ENCODE peak calls at places on chromosomes 13 and 19, in seven cellular contexts. N, O, V, B, G, C and K are unnamed samples.

GRCh38 chr19:40282209-40282580 is 3.0 kb downstream of the AKT2 start:
- DNase-seq in N (no peak), O (no peak), V (no peak), B (no peak), G (no peak), C (no peak), K (no peak)

GRCh38 chr13:27138457-27139093 is 33.0 kb downstream of the USP12 start:
- DNase-seq in N (no peak), O (no peak), V (no peak), B (no peak), G (no peak), C (no peak), K (peak)

GRCh38 chr13:48233097-48233885 is at the start of gene ITM2B:
- DNase-seq in N (peak), O (peak), V (peak), B (peak), G (no peak), C (peak), K (peak)

GRCh38 chr13:35475960-35476943 is at the start of gene MAB21L1:
- DNase-seq in N (no peak), O (peak), V (peak), B (peak), G (no peak), C (peak), K (peak)

GRCh38 chr13:100235311-100235901 is 146.5 kb downstream of the PCCA start:
- DNase-seq in N (no peak), O (peak), V (peak), B (peak), G (no peak), C (no peak), K (peak)

GRCh38 chr13:30108913-30109237 is 198.5 kb downstream of the KATNAL1 start:
- DNase-seq in N (no peak), O (no peak), V (no peak), B (no peak), G (no peak), C (peak), K (no peak)

GRCh38 chr13:107034236-107034635 is 466.3 kb upstream of the ARGLU1 start:
- DNase-seq in N (no peak), O (no peak), V (peak), B (no peak), G (no peak), C (no peak), K (no peak)

GRCh38 chr13:96963786-96964475 is 30.3 kb downstream of the OXGR1 start:
- DNase-seq in N (no peak), O (no peak), V (no peak), B (no peak), G (no peak), C (no peak), K (no peak)

GRCh38 chr13:99590519-99591011 is 89.3 kb downstream of the TM9SF2 start:
- DNase-seq in N (no peak), O (no peak), V (peak), B (no peak), G (no peak), C (no peak), K (no peak)

GRCh38 chr13:110306960-110307696 is at the start of the genes COL4A1 and COL4A2:
- DNase-seq in N (peak), O (peak), V (peak), B (peak), G (no peak), C (peak), K (peak)

GRCh38 chr13:106132216-106132615 is 403.2 kb downstream of the EFNB2 start:
- DNase-seq in N (no peak), O (no peak), V (no peak), B (no peak), G (no peak), C (no peak), K (no peak)

GRCh38 chr19:15293751-15294505 is 38.4 kb downstream of the BRD4 start:
- DNase-seq in N (no peak), O (no peak), V (peak), B (peak), G (no peak), C (no peak), K (peak)

GRCh38 chr19:47765522-47766358 is 12.8 kb upstream of the SELENOW start:
- DNase-seq in N (peak), O (no peak), V (peak), B (peak), G (no peak), C (no peak), K (peak)

GRCh38 chr19:5967994-5968430 is 9.9 kb downstream of the RANBP3 start:
- DNase-seq in N (peak), O (peak), V (peak), B (peak), G (no peak), C (peak), K (peak)

GRCh38 chr13:35984776-35985453 is 146.3 kb downstream of the DCLK1 start:
- DNase-seq in N (peak), O (peak), V (no peak), B (no peak), G (no peak), C (no peak), K (peak)

GRCh38 chr19:47618771-47619170 is 9.8 kb downstream of the BICRA start:
- DNase-seq in N (no peak), O (no peak), V (peak), B (no peak), G (no peak), C (no peak), K (no peak)

GRCh38 chr19:14686411-14686810 is 3.4 kb upstream of the ZNF333 start:
- DNase-seq in N (no peak), O (no peak), V (peak), B (peak), G (no peak), C (peak), K (peak)

GRCh38 chr13:100314132-100314910 is 225.4 kb downstream of the PCCA start:
- DNase-seq in N (no peak), O (no peak), V (no peak), B (no peak), G (no peak), C (no peak), K (no peak)

GRCh38 chr19:49533551-49534488 is 6.0 kb downstream of the RCN3 start:
- DNase-seq in N (peak), O (peak), V (peak), B (peak), G (no peak), C (peak), K (peak)

GRCh38 chr13:19782049-19782726 is 557 bp downstream of the PSPC1 start:
- DNase-seq in N (no peak), O (peak), V (peak), B (peak), G (no peak), C (peak), K (peak)

GRCh38 chr13:48902421-48902820 is 73.3 kb upstream of the FNDC3A start:
- DNase-seq in N (peak), O (peak), V (peak), B (peak), G (peak), C (peak), K (peak)

GRCh38 chr19:41877916-41878905 is 1.1 kb downstream of the CD79A start:
- DNase-seq in N (no peak), O (no peak), V (no peak), B (no peak), G (no peak), C (no peak), K (no peak)

GRCh38 chr19:34598217-34599155 is 78.5 kb downstream of the SCGB2B2 start:
- DNase-seq in N (no peak), O (no peak), V (no peak), B (no peak), G (no peak), C (no peak), K (no peak)

GRCh38 chr13:111489301-111489700 is 168.9 kb downstream of the TEX29 start:
- DNase-seq in N (no peak), O (no peak), V (no peak), B (no peak), G (no peak), C (no peak), K (no peak)

GRCh38 chr13:110037925-110038573 is 251.7 kb upstream of the IRS2 start:
- DNase-seq in N (no peak), O (no peak), V (no peak), B (no peak), G (no peak), C (no peak), K (no peak)

GRCh38 chr19:15123900-15124299 is 16.7 kb downstream of the SYDE1 start:
- DNase-seq in N (no peak), O (no peak), V (no peak), B (no peak), G (no peak), C (no peak), K (no peak)

GRCh38 chr19:55210120-55210493 is 806 bp upstream of the PTPRH start:
- DNase-seq in N (no peak), O (no peak), V (peak), B (peak), G (no peak), C (no peak), K (no peak)

GRCh38 chr19:14473915-14474578 is 1.1 kb downstream of the PTGER1 start:
- DNase-seq in N (no peak), O (no peak), V (no peak), B (no peak), G (no peak), C (peak), K (no peak)

GRCh38 chr19:52991484-52991883 is 22.2 kb upstream of the ERVV-1 start:
- DNase-seq in N (no peak), O (no peak), V (peak), B (peak), G (no peak), C (peak), K (no peak)

GRCh38 chr13:48808689-48809088 is 155.0 kb downstream of the CYSLTR2 start:
- DNase-seq in N (no peak), O (no peak), V (peak), B (peak), G (no peak), C (no peak), K (no peak)

GRCh38 chr13:34810996-34811395 is 131.1 kb upstream of the NBEA start:
- DNase-seq in N (no peak), O (no peak), V (no peak), B (no peak), G (no peak), C (peak), K (no peak)

GRCh38 chr19:14059093-14059480 is 2.8 kb downstream of the PALM3 start:
- DNase-seq in N (peak), O (peak), V (no peak), B (no peak), G (no peak), C (no peak), K (no peak)

GRCh38 chr19:1109697-1110671 is 6.2 kb downstream of the GPX4 start:
- DNase-seq in N (no peak), O (no peak), V (no peak), B (no peak), G (no peak), C (no peak), K (no peak)

GRCh38 chr13:50309872-50310594 is 294.8 kb downstream of the KCNRG start:
- DNase-seq in N (peak), O (no peak), V (no peak), B (peak), G (no peak), C (no peak), K (peak)

GRCh38 chr13:70829748-70830147 is 721.5 kb upstream of the KLHL1 start:
- DNase-seq in N (no peak), O (no peak), V (no peak), B (no peak), G (no peak), C (no peak), K (no peak)

GRCh38 chr19:3310280-3310679 is 56.1 kb upstream of the NFIC start:
- DNase-seq in N (no peak), O (no peak), V (no peak), B (no peak), G (no peak), C (no peak), K (no peak)
- H2BK5ac ChIP-seq in N (no peak), O (no peak), V (no peak), B (no peak), G (no peak), C (no peak), K (no peak)

DNA sequence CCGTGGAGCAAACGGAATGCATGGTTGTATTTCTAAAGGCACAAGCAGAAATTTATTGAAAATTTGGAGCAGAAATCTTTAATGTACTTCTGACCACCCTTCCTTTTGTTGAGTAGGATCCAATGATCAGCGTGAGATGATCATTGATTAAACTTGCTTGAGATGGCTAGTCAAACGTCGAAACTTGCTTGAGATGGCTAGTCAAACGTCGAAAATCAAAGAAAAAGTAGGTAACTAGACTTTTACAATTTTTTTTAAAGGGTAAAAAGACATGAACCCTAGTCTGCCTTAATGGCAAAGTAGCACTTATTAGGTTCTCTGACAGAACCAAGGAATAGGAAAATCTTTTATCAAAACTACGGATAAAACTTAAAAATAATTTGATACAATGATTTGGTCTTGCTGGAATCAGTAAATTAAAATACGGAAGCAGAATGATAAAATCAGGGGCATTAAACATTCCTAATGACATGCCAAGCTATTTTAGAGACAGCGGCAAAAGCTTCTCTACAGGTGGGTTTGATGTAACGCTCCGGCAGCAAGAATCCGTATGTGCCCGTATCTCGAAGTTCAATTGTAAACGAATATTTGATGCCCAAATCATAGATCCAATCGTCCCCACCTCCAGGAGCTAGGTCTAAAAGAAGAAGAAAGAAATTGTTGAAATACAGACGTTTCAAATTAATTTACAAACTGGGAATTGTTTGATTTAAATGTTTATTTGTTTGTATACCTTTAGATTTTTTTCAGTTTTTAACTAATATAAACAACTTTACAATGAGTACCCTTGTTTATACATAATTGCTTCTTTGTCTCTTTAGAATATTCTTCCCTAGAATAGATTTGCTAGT is 841 bp upstream of the ZC3H13 start:
- DNase-seq in N (no peak), O (no peak), V (no peak), B (no peak), G (no peak), C (no peak), K (no peak)
- H3K9ac ChIP-seq in N (peak), O (no peak), V (peak), B (peak), G (peak), C (peak), K (peak)

GRCh38 chr13:92196566-92197256 is 798.3 kb downstream of the GPC5 start:
- DNase-seq in N (no peak), O (no peak), V (peak), B (peak), G (no peak), C (no peak), K (no peak)
- H2BK5ac ChIP-seq in N (no peak), O (no peak), V (no peak), B (no peak), G (no peak), C (no peak), K (no peak)

GRCh38 chr19:18791315-18791678 is 192 bp upstream of the COMP start:
- DNase-seq in N (no peak), O (no peak), V (no peak), B (no peak), G (no peak), C (no peak), K (no peak)

GRCh38 chr19:18789883-18790565 is 1.1 kb downstream of the COMP start:
- DNase-seq in N (peak), O (no peak), V (no peak), B (no peak), G (peak), C (no peak), K (peak)

GRCh38 chr19:18789422-18789832 is 1.7 kb downstream of the COMP start:
- DNase-seq in N (peak), O (no peak), V (no peak), B (no peak), G (no peak), C (no peak), K (no peak)

GRCh38 chr19:18788782-18789421 is 2.2 kb downstream of the COMP start:
- DNase-seq in N (no peak), O (no peak), V (no peak), B (no peak), G (no peak), C (no peak), K (no peak)

DNA sequence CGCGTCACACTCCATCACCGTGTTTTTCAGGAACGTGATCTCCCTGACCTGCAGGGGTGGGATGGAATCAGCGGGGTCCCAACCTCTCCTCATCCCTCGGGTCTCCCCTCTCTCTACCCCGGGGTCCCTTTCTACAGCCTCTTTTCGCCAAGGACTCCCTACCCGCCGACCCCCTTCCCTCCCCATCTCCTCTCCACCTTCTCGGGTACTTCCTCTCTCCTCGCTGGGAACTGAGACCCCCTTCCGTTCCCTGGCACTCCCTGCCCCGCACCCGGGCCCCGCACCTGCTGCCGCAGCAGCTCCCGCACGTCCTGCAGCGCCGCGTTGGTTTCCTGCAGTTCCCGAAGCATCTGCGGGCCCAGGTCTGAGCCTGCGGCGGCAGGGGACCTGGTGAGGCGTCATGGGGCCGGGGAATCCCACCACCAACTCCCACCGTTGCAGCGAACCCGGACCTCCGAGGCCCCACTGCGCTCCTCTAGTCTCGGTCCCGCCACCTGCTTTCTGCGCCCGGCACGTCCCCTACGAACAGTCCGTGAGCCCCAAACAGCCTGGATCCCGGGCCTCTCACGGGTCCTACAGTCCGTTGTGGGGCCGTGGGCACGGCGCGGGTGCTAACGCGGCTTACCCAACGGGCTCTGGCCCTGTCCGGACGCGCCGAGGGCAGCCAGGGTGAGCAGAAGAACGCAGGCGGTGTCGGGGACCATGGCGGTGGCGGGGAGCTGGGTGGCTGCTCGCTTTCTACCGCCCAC is at the start of gene COMP:
- DNase-seq in N (peak), O (no peak), V (no peak), B (no peak), G (no peak), C (no peak), K (no peak)
- H3K9ac ChIP-seq in N (no peak), O (no peak), V (no peak), B (peak), G (no peak), C (no peak), K (no peak)

GRCh38 chr13:113663934-113664333 is 3.1 kb upstream of the GRK1 start:
- DNase-seq in N (no peak), O (no peak), V (no peak), B (no peak), G (no peak), C (no peak), K (no peak)

GRCh38 chr13:113664751-113665581 is 2.1 kb upstream of the GRK1 start:
- DNase-seq in N (no peak), O (no peak), V (no peak), B (no peak), G (no peak), C (no peak), K (no peak)

GRCh38 chr13:113666951-113667701 is at the start of gene GRK1:
- DNase-seq in N (no peak), O (no peak), V (no peak), B (no peak), G (no peak), C (no peak), K (peak)

GRCh38 chr13:113666324-113666660 is 727 bp upstream of the GRK1 start:
- DNase-seq in N (no peak), O (no peak), V (no peak), B (no peak), G (no peak), C (no peak), K (no peak)

DNA sequence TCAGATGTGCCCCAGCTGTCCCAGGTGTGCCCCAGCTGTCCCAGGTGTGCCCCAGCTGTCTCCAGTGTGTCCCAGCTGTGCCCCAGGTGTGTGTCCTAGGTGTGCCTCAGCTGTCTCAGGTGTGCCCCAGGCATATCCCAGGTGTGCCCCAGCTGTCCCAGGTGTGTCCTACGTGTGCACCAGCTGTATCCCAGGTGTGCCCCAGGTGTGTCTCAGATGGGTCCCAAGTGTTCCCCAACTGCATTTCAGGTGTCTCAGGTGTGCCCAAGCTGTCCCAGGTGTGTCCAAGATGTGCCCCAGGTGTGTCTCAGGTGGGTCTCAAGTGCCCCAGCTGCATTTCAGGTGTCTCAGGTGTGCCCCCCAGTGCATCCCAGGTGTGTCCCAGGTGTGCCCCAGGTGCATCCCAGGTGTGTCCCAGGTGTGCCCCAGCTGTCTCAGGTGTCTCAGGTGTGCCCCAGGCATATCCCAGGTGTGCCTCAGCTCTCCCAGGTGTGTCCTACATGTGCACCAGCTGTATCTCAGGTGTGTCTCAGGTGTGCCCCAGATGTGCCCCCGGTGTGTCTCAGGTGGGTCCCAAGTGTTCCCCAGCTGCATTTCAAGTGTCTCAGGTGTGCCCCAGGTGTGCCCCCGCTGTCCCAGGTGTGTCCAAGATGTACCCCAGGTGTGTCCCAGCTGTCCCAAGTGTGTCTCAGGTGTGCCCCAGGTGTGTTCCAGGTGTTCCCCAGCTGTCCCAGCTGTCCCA is 1.3 kb upstream of the GRK1 start:
- DNase-seq in N (no peak), O (no peak), V (no peak), B (peak), G (no peak), C (no peak), K (no peak)
- H2BK5ac ChIP-seq in N (no peak), O (peak), V (no peak), B (no peak), G (no peak), C (no peak), K (no peak)

GRCh38 chr13:113404366-113404722 is 40.4 kb upstream of the GRTP1 start:
- DNase-seq in N (no peak), O (no peak), V (no peak), B (no peak), G (no peak), C (no peak), K (no peak)
- H3K9ac ChIP-seq in N (no peak), O (no peak), V (no peak), B (no peak), G (no peak), C (no peak), K (no peak)

DNA sequence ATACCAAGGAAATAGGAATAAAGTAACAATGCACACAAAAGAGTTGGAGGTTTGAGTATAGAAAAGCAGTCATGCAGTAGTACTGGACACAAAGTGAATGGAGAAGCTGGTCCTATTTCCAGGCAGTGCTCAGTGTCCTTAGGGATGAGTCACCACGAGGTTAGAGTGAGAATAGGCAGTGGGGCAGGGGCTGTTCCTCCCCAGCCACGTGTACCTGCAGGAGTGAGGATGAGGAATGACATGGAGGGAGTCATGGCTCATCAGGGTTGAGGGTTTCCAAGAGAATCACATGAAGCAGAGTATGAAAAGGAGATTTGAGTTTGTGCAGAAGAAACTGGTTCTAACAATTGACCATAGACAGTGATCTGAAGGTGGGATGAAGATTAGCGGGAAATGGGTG is 74.8 kb upstream of the ZNF835 start:
- DNase-seq in N (no peak), O (no peak), V (no peak), B (no peak), G (no peak), C (no peak), K (no peak)
- H2BK5ac ChIP-seq in N (no peak), O (no peak), V (no peak), B (no peak), G (no peak), C (no peak), K (no peak)